ENCODE peak calls at places on chromosome 20, in seven cellular contexts. I, M, G, R, T, B and U are unnamed samples.

GRCh38 chr20:52039746-52040145 is 151.8 kb downstream of the ZFP64 start:
- DNase-seq in R (no peak), I (no peak), T (no peak), M (no peak), G (no peak), B (no peak), U (no peak)

GRCh38 chr20:13008761-13009681 is at the start of gene SPTLC3:
- DNase-seq in R (peak; percentile 66), M (peak; percentile 16), T (no peak), G (no peak), B (peak; percentile 57), I (no peak), U (peak; percentile 35)

GRCh38 chr20:6480328-6481030 is 287.0 kb upstream of the BMP2 start:
- DNase-seq in R (no peak), T (no peak), I (no peak), M (no peak), B (no peak), G (no peak), U (no peak)

GRCh38 chr20:43389839-43390626 is 67.7 kb upstream of the SRSF6 start:
- DNase-seq in I (no peak), G (no peak), R (no peak), M (no peak), B (no peak), T (no peak), U (no peak)

GRCh38 chr20:63580796-63581461 is 6.9 kb upstream of the HELZ2 start:
- DNase-seq in I (peak; percentile 63), R (peak; percentile 44), G (no peak), M (no peak), T (peak; percentile 51), B (no peak), U (no peak)

GRCh38 chr20:57878803-57879424 is 169.1 kb upstream of the PMEPA1 start:
- DNase-seq in G (no peak), R (no peak), I (no peak), B (no peak), T (no peak), M (no peak), U (no peak)

GRCh38 chr20:42857446-42857845 is 332.3 kb downstream of the PTPRT start:
- DNase-seq in I (no peak), G (no peak), B (no peak), T (no peak), M (no peak), R (no peak), U (no peak)

GRCh38 chr20:54043044-54043967 is 27.1 kb downstream of the BCAS1 start:
- DNase-seq in M (no peak), B (no peak), T (no peak), R (no peak), G (no peak), I (no peak), U (peak; percentile 78)

GRCh38 chr20:44580581-44581268 is 1.7 kb upstream of the PKIG start:
- DNase-seq in G (no peak), B (no peak), T (no peak), R (no peak), I (no peak), M (peak; percentile 36), U (no peak)

GRCh38 chr20:14449323-14449722 is 111.9 kb upstream of the FLRT3 start:
- DNase-seq in R (peak; percentile 47), M (no peak), I (no peak), B (no peak), T (no peak), G (no peak), U (no peak)

GRCh38 chr20:17856024-17856564 is 112.5 kb downstream of the SNX5 start:
- DNase-seq in R (peak; percentile 44), M (no peak), B (no peak), G (no peak), T (no peak), I (no peak), U (no peak)

GRCh38 chr20:48750941-48751620 is 76.7 kb downstream of the PREX1 start:
- DNase-seq in I (peak; percentile 54), B (peak; percentile 58), G (peak; percentile 82), T (peak; percentile 88), R (no peak), M (peak; percentile 39), U (no peak)

GRCh38 chr20:48794360-48794759 is 33.4 kb downstream of the PREX1 start:
- DNase-seq in G (no peak), B (no peak), R (no peak), I (no peak), T (no peak), M (no peak), U (no peak)

GRCh38 chr20:54134445-54135220 is 39.2 kb downstream of the CYP24A1 start:
- DNase-seq in T (no peak), M (no peak), I (no peak), G (no peak), B (no peak), R (no peak), U (peak; percentile 50)

GRCh38 chr20:45359069-45359405 is 3.9 kb upstream of the SYS1 start:
- DNase-seq in R (peak; percentile 88), M (peak; percentile 67), B (peak; percentile 73), G (peak; percentile 81), I (no peak), T (no peak), U (no peak)

GRCh38 chr20:24102290-24102689 is 113.7 kb upstream of the GGTLC1 start:
- DNase-seq in G (no peak), R (no peak), I (no peak), M (no peak), B (no peak), T (peak; percentile 15), U (no peak)

GRCh38 chr20:48919882-48920526 is 1.5 kb upstream of the ARFGEF2 start:
- DNase-seq in T (peak; percentile 15), I (no peak), B (no peak), G (no peak), M (no peak), R (no peak), U (no peak)

GRCh38 chr20:61407561-61407960 is 155.5 kb downstream of the CDH4 start:
- DNase-seq in T (no peak), R (no peak), B (no peak), I (no peak), M (no peak), G (no peak), U (no peak)

GRCh38 chr20:461254-462198 is 807 bp downstream of the TBC1D20 start:
- DNase-seq in I (peak; percentile 37), G (peak; percentile 75), B (peak; percentile 55), T (peak; percentile 20), M (peak; percentile 58), R (peak; percentile 40), U (peak; percentile 45)

GRCh38 chr20:61354501-61354900 is 102.4 kb downstream of the CDH4 start:
- DNase-seq in G (no peak), T (no peak), I (no peak), R (no peak), B (no peak), M (no peak), U (no peak)

GRCh38 chr20:62710886-62711702 is 2.5 kb downstream of the NTSR1 start:
- DNase-seq in I (peak; percentile 27), G (no peak), T (no peak), M (no peak), R (no peak), B (no peak), U (no peak)

GRCh38 chr20:36112112-36112511 is 42.4 kb upstream of the EPB41L1 start:
- DNase-seq in R (no peak), T (no peak), B (peak; percentile 35), I (no peak), G (no peak), M (no peak), U (no peak)

GRCh38 chr20:1721687-1722512 is 64.3 kb upstream of the SIRPG start:
- DNase-seq in G (no peak), B (peak; percentile 19), R (no peak), I (no peak), M (no peak), T (peak; percentile 87), U (no peak)

GRCh38 chr20:44696315-44696714 is 18.9 kb upstream of the CCN5 start:
- DNase-seq in B (no peak), G (no peak), M (no peak), I (no peak), R (no peak), T (no peak), U (no peak)

DNA sequence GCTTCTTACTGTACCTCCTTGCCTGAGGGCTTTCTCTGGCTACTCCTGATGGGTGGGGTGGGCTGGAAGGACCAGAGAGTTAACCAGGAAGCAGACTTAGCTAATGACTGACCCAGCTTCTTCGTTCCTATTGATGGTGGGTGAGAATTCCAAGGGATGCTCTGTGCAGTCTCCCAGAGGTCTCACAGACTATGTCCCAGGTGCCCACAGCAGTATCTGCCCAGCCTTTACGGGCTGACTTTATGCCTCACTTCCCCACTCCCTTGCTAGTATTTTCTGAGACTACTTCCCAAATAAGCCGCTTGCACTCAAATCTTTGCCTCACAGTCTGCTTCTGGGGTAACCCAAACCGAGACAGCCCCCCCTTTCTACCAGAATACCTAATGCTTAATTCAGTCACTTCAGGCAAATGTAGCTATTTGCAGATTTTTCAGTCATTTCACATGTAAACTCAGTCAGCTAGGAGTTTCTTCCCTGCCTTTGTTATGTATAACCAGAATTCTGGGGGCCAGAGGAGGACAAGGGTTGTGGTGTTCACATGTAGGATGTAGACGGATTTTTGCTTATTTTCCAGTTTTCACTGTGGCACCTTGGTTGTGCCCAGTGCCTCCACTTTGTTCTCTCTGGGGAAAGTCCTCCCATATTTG is 51.3 kb downstream of the PROKR2 start:
- DNase-seq in I (no peak), B (no peak), M (no peak), T (no peak), R (no peak), G (no peak), U (no peak)
- H3K27me3 ChIP-seq in I (no peaks in the 10 kb centered on the region), B (no peaks in the 10 kb centered on the region), M (no peaks in the 10 kb centered on the region), T (no peaks in the 10 kb centered on the region), R (no peaks in the 10 kb centered on the region), G (no peaks in the 10 kb centered on the region), U (no peaks in the 10 kb centered on the region)

GRCh38 chr20:28562510-28562898 is 2695.0 kb upstream of the DEFB115 start:
- DNase-seq in B (no peak), I (no peak), M (no peak), T (no peak), R (peak; percentile 54), G (no peak), U (peak; percentile 60)
- H3K9me3 ChIP-seq in B (no peaks in the 10 kb centered on the region), I (no peaks in the 10 kb centered on the region), M (no peaks in the 10 kb centered on the region), T (no peaks in the 10 kb centered on the region), R (no peaks in the 10 kb centered on the region), G (no peaks in the 10 kb centered on the region), U (no peaks in the 10 kb centered on the region)

GRCh38 chr20:37417857-37418501 is 72.0 kb downstream of the SRC start:
- DNase-seq in T (no peak), M (no peak), R (peak; percentile 31), I (no peak), G (no peak), B (no peak), U (no peak)
- H3K27me3 ChIP-seq in T (no peaks in the 10 kb centered on the region), M (peaks cover 57% of the 10 kb centered on the region), R (peaks cover 41% of the 10 kb centered on the region), I (no peaks in the 10 kb centered on the region), G (peaks cover 17% of the 10 kb centered on the region), B (no peaks in the 10 kb centered on the region), U (peaks cover 22% of the 10 kb centered on the region)

DNA sequence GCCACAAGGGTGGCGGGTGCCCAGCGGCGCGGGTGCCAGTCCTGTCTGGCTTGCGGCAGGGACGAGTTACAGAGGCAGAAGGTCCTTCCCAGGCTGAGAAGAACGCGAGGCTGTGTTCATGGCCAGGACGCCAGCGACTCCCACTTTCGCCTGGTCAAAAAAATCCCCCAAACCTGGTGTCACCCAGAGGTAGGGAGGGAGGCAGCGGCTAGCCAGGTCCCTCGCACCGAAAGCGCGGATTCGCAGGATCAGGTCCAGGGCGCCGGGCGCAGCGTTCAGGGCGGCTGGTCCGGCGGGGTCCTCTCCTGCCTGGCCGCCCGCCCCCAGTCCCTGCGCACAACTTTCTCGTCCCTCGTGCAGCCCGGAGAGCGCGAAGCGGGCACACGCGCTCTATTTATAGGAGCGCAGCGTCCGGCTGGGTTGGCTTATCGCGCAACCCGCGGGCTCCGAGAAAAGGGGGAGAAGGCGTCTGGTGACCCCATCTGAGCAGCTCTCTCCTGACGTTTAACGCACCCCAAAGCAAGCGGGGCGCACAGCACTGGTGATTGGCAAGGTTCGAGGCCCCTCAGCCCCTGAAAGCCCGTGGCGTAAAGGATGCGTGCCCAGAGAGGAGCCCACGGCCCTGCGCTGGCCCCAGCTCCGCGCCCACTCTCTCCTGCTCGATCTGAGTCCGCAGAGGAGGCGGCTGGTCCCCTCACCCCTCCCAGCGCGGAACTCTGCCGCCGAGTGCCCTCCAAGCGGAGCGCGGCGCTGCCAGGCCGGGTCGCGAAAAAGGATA is 519 bp downstream of the CBLN4 start:
- DNase-seq in M (no peak), B (no peak), G (no peak), I (no peak), T (no peak), R (no peak), U (no peak)
- H3K9me3 ChIP-seq in M (no peaks in the 10 kb centered on the region), B (no peaks in the 10 kb centered on the region), G (no peaks in the 10 kb centered on the region), I (no peaks in the 10 kb centered on the region), T (no peaks in the 10 kb centered on the region), R (no peaks in the 10 kb centered on the region), U (no peaks in the 10 kb centered on the region)